ENCODE peak calls at places on chromosome 1, in eight cellular contexts. V, F, D, S, E, R, C and A are unnamed samples.

GRCh38 chr1:150813028-150813707 is 5.1 kb upstream of the CTSK start:
- DNase-seq in E (peak), F (peak), C (peak), V (peak), S (peak), R (peak), D (peak), A (peak)

GRCh38 chr1:177106614-177107365 is 57.7 kb downstream of the ASTN1 start:
- DNase-seq in R (no peak), E (no peak), C (no peak), D (no peak), V (no peak), F (no peak), S (no peak), A (no peak)

GRCh38 chr1:3274972-3275371 is 179.5 kb upstream of the ARHGEF16 start:
- DNase-seq in E (no peak), C (no peak), V (no peak), F (no peak), S (peak), D (no peak), R (no peak), A (peak)

GRCh38 chr1:21089711-21090110 is 87.0 kb downstream of the EIF4G3 start:
- DNase-seq in C (no peak), S (no peak), R (no peak), D (no peak), E (no peak), F (no peak), V (no peak), A (no peak)

GRCh38 chr1:233294991-233295774 is at the start of gene PCNX2:
- DNase-seq in S (peak), D (peak), E (peak), C (peak), R (peak), V (peak), F (peak), A (peak)

GRCh38 chr1:158068918-158069317 is 75.5 kb downstream of the KIRREL1 start:
- DNase-seq in D (no peak), V (no peak), S (no peak), E (no peak), F (no peak), C (no peak), R (no peak), A (peak)

GRCh38 chr1:94862718-94863117 is 42.6 kb downstream of the SLC44A3 start:
- DNase-seq in D (no peak), F (no peak), E (peak), R (no peak), C (no peak), S (no peak), V (no peak), A (no peak)

GRCh38 chr1:107954121-107954520 is 10.9 kb downstream of the VAV3 start:
- DNase-seq in C (no peak), S (no peak), V (no peak), E (no peak), R (no peak), F (no peak), D (no peak), A (no peak)

GRCh38 chr1:37919277-37919676 is 27.6 kb downstream of the INPP5B start:
- DNase-seq in R (no peak), D (peak), F (no peak), E (peak), S (no peak), C (no peak), V (no peak), A (no peak)

GRCh38 chr1:24584103-24584764 is 28.3 kb downstream of the NCMAP start:
- DNase-seq in E (no peak), S (no peak), F (peak), C (no peak), R (peak), D (no peak), V (no peak), A (peak)
- TF ChIP-seq POLR2AphosphoS5 in E (no peak), S (no peak), F (no peak), C (no peak), R (no peak), D (no peak), V (no peak), A (no peak)

GRCh38 chr1:31584869-31585735 is 8.8 kb downstream of the TINAGL1 start:
- DNase-seq in E (no peak), D (no peak), R (no peak), F (no peak), V (no peak), C (no peak), S (no peak), A (no peak)

GRCh38 chr1:31585736-31586365 is 9.5 kb downstream of the TINAGL1 start:
- DNase-seq in D (no peak), R (no peak), F (no peak), V (no peak), E (no peak), C (no peak), S (no peak), A (no peak)

GRCh38 chr1:31581821-31582810 is 5.8 kb downstream of the TINAGL1 start:
- DNase-seq in E (no peak), C (no peak), D (peak), V (no peak), S (no peak), F (no peak), R (no peak), A (no peak)

GRCh38 chr1:31583082-31583994 is 7.0 kb downstream of the TINAGL1 start:
- DNase-seq in F (no peak), D (no peak), R (no peak), V (no peak), C (no peak), E (no peak), S (no peak), A (no peak)

DNA sequence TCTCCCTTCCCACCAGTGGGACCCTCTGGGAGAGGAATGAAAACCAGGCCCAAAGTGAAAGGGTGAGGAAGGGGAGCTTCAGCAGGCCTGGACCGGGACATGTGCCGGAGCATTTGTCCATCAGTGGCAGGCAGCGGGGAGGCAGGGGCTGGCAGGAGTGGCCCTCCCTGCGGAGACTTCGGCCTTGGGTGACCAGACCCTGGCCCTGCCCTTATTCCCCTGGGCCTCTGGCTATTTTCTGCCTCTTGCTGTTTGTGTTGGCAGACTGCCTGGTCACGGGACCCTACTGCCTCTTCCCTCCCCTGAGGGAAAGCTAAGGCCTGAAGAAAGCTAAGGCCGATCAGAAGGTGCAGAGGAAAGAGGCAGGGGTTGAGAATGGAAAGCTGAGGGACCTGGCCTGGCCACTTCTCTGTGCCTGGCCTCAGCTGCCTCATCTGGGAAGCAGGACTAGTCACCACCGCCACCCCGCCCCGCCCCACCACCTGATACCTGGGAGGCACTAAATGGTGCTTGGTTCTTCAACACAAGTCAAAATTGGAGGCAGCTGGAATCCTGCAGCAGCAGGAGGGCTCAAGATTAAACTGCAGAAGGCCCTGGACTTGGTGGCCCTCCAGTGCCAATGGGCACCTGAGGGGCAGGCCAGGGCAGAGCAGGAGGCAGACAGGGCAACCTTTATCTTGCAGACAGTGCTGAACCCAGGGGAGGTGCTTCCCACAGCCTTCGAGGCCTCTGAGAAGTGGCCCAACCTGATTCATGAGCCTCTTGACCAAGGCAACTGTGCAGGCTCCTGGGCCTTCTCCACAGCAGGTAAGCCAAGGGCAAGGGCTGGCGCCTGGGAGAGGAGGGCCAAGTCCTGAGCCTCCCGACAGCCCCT is 7.9 kb downstream of the TINAGL1 start:
- DNase-seq in R (peak), D (no peak), E (no peak), V (no peak), F (peak), C (no peak), S (peak), A (peak)
- TF ChIP-seq POLR2AphosphoS5 in R (peak), D (no peak), E (no peak), V (no peak), F (no peak), C (no peak), S (peak), A (peak)

GRCh38 chr1:209659909-209660308 is 7.7 kb upstream of the LAMB3 start:
- DNase-seq in S (no peak), E (no peak), V (no peak), R (no peak), C (no peak), F (no peak), D (no peak), A (no peak)
- TF ChIP-seq POLR2AphosphoS5 in S (no peak), E (no peak), V (no peak), R (no peak), C (no peak), F (no peak), D (no peak), A (peak)

DNA sequence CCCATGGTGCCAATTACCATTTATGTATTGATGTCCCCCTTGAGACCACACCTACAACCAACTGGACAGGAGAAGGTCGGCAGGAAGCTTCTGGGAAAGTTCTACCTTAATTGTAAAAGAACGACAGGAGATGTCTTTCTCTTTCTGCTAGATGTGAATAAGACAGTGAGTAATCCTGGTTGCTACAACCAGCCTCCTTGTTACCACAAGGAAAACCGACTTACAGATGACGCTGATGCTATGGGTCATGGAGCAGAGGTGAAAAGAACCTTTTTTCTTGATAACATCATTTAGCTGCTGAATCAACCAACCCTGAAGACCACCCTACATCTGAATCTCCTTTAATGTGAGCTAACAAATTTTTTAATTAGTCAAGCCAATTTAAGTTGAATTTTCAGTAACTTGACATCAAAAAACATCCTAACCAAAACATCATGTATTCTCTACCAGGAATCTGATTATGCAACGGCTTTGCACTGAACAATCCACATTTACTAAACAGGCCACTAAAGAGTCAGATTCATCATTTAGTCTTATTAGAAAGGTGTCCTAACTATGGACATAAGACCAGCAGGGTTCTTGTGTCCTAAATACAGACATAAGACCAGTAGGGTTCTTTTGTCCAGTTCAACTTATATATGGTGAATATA is 23.0 kb downstream of the RGS2 start:
- DNase-seq in F (no peak), S (no peak), C (no peak), V (no peak), R (no peak), E (no peak), D (no peak), A (no peak)
- TF ChIP-seq POLR2AphosphoS5 in F (no peak), S (no peak), C (no peak), V (no peak), R (no peak), E (no peak), D (no peak), A (no peak)

GRCh38 chr1:43691871-43692815 is 15.2 kb upstream of the ST3GAL3 start:
- DNase-seq in E (no peak), R (no peak), C (no peak), V (no peak), F (no peak), D (no peak), S (no peak), A (no peak)
- TF ChIP-seq POLR2AphosphoS5 in E (no peak), R (no peak), C (no peak), V (no peak), F (no peak), D (no peak), S (no peak), A (no peak)